ENCODE peak calls at places on chromosomes 6 and 20, in five cellular contexts. M is central memory CD8-positive, alpha-beta T cell; W is activated T-cell treated with anti-CD3 and anti-CD28 coated beads, Interleukin-2, amount 50 U/mL, for 48 hours; K is globus pallidus; C is right cardiac atrium. F is an unnamed sample.

GRCh38 chr20:59603727-59604608 is at the start of gene PHACTR3:
- DNase-seq in W (no peak), K (peak), M (no peak), C (no peak), F (peak)

GRCh38 chr6:44169886-44170570 is 11.4 kb downstream of the CAPN11 start:
- DNase-seq in W (no peak), C (no peak), K (no peak), M (no peak), F (no peak)

GRCh38 chr20:62293111-62293784 is 9.5 kb upstream of the ADRM1 start:
- DNase-seq in W (no peak), C (no peak), K (no peak), M (no peak), F (no peak)

GRCh38 chr6:21310736-21311135 is 282.8 kb upstream of the SOX4 start:
- DNase-seq in K (no peak), W (no peak), M (no peak), C (no peak), F (no peak)

GRCh38 chr6:166758136-166758704 is 131.2 kb upstream of the RPS6KA2 start:
- DNase-seq in W (no peak), C (no peak), K (no peak), M (no peak), F (no peak)

GRCh38 chr6:157672726-157673412 is 150.2 kb upstream of the SNX9 start:
- DNase-seq in K (no peak), M (no peak), W (no peak), C (peak), F (no peak)

GRCh38 chr6:139442188-139442625 is 67.8 kb upstream of the CITED2 start:
- DNase-seq in K (no peak), W (no peak), M (no peak), C (no peak), F (no peak)

GRCh38 chr6:57313711-57314471 is 3.5 kb upstream of the PRIM2 start:
- DNase-seq in W (no peak), M (no peak), C (peak), K (no peak), F (no peak)

GRCh38 chr6:35050291-35050987 is 90.7 kb downstream of the TCP11 start:
- DNase-seq in W (no peak), K (no peak), C (no peak), M (no peak), F (no peak)

GRCh38 chr6:132964868-132965382 is 150.6 kb downstream of the RPS12 start:
- DNase-seq in C (no peak), M (no peak), K (no peak), W (no peak), F (peak)

GRCh38 chr6:125639621-125640020 is 109.8 kb upstream of the HEY2 start:
- DNase-seq in W (no peak), K (no peak), C (no peak), M (no peak), F (no peak)

GRCh38 chr20:56414842-56415765 is 3.0 kb downstream of the CASS4 start:
- DNase-seq in K (no peak), C (no peak), M (no peak), W (peak), F (no peak)

GRCh38 chr20:20695250-20695816 is 17.1 kb downstream of the RALGAPA2 start:
- DNase-seq in C (no peak), K (no peak), W (no peak), M (no peak), F (no peak)

GRCh38 chr6:30231067-30231466 is 17.9 kb upstream of the TRIM26 start:
- DNase-seq in K (no peak), W (no peak), M (no peak), C (no peak), F (no peak)

GRCh38 chr20:40307937-40308478 is 381.0 kb downstream of the MAFB start:
- DNase-seq in M (no peak), W (no peak), K (no peak), C (no peak), F (no peak)

GRCh38 chr6:103707596-103708325 is 1152.0 kb downstream of the HACE1 start:
- DNase-seq in K (no peak), C (no peak), W (no peak), M (no peak), F (no peak)

GRCh38 chr6:10407018-10407673 is 7.7 kb downstream of the TFAP2A start:
- DNase-seq in C (no peak), M (no peak), W (no peak), K (no peak), F (no peak)

GRCh38 chr20:62914970-62915457 is 11.3 kb downstream of the DIDO1 start:
- DNase-seq in C (no peak), M (no peak), K (peak), W (no peak), F (peak)

GRCh38 chr6:6996124-6996523 is 111.6 kb upstream of the RREB1 start:
- DNase-seq in K (no peak), C (no peak), W (no peak), M (no peak), F (no peak)

GRCh38 chr6:43733471-43734293 is 36.3 kb upstream of the VEGFA start:
- DNase-seq in K (no peak), C (no peak), W (peak), M (peak), F (peak)

GRCh38 chr20:43846516-43846905 is 68.1 kb upstream of the TOX2 start:
- DNase-seq in W (peak), M (no peak), C (no peak), K (no peak), F (no peak)

GRCh38 chr20:36133821-36134220 is 20.7 kb upstream of the EPB41L1 start:
- DNase-seq in C (no peak), M (no peak), K (no peak), W (no peak), F (no peak)

GRCh38 chr6:157221817-157222175 is 101.5 kb downstream of the TMEM242 start:
- DNase-seq in K (no peak), W (no peak), C (peak), M (no peak), F (no peak)

GRCh38 chr6:71288228-71289038 is at the start of gene OGFRL1:
- DNase-seq in M (peak), K (peak), W (peak), C (peak), F (peak)

GRCh38 chr6:139473731-139474130 is 99.3 kb upstream of the CITED2 start:
- DNase-seq in M (no peak), C (no peak), W (no peak), K (no peak), F (peak)

GRCh38 chr20:3744806-3745685 is 12.6 kb downstream of the HSPA12B start:
- DNase-seq in K (no peak), W (peak), C (peak), M (peak), F (peak)

GRCh38 chr6:28695671-28696537 is 170.2 kb downstream of the GPX5 start:
- DNase-seq in C (no peak), W (no peak), M (no peak), K (no peak), F (no peak)

GRCh38 chr6:55034752-55035151 is 139.6 kb upstream of the HCRTR2 start:
- DNase-seq in W (no peak), M (no peak), C (no peak), K (peak), F (no peak)

GRCh38 chr20:11521831-11522230 is 395.9 kb upstream of the BTBD3 start:
- DNase-seq in C (no peak), M (no peak), W (no peak), K (no peak), F (no peak)

GRCh38 chr6:151240036-151240685 is 394 bp downstream of the AKAP12 start:
- DNase-seq in M (no peak), C (peak), K (peak), W (peak), F (peak)